ENCODE peak calls at places on chromosomes 3 and 15, in four cellular contexts. X is T1000, T is endothelial cell, O is H7. M is an unnamed sample.

GRCh38 chr15:44102675-44103254 is 92.3 kb downstream of the FRMD5 start:
- DNase-seq in X (peak), T (no peak), O (no peak), M (no peak)

GRCh38 chr3:172232579-172232978 is 193.2 kb downstream of the FNDC3B start:
- DNase-seq in X (no peak), T (no peak), O (no peak), M (no peak)

GRCh38 chr3:151290673-151291072 is 12.3 kb upstream of the P2RY14 start:
- DNase-seq in X (no peak), T (no peak), O (peak), M (no peak)

GRCh38 chr3:171506743-171507319 is 46.6 kb upstream of the TNIK start:
- DNase-seq in X (no peak), T (no peak), O (no peak), M (no peak)

GRCh38 chr15:21262851-21263400 is 177.4 kb downstream of the POTEB3 start:
- DNase-seq in X (no peak), T (no peak), O (no peak), M (no peak)

GRCh38 chr3:98532275-98532637 is 478 bp downstream of the GPR15 start:
- DNase-seq in X (no peak), T (no peak), O (no peak), M (no peak)

GRCh38 chr3:64149886-64150285 is 75.4 kb downstream of the PRICKLE2 start:
- DNase-seq in X (no peak), T (no peak), O (no peak), M (no peak)

GRCh38 chr3:156131241-156131640 is 10.9 kb downstream of the KCNAB1 start:
- DNase-seq in X (no peak), T (no peak), O (no peak), M (no peak)

GRCh38 chr15:71610991-71611720 is 199.2 kb upstream of the NR2E3 start:
- DNase-seq in X (no peak), T (no peak), O (peak), M (no peak)

GRCh38 chr3:55244247-55244646 is 242.9 kb downstream of the WNT5A start:
- DNase-seq in X (no peak), T (no peak), O (no peak), M (no peak)

GRCh38 chr3:86993704-86994103 is 2.8 kb upstream of the VGLL3 start:
- DNase-seq in X (no peak), T (no peak), O (no peak), M (no peak)

GRCh38 chr15:31390777-31391486 is 64.3 kb downstream of the KLF13 start:
- DNase-seq in X (no peak), T (no peak), O (peak), M (no peak)

GRCh38 chr3:42684632-42685362 is 540 bp upstream of the KLHL40 start:
- DNase-seq in X (no peak), T (no peak), O (no peak), M (no peak)

GRCh38 chr3:16824085-16824696 is 60.6 kb upstream of the PLCL2 start:
- DNase-seq in X (no peak), T (no peak), O (no peak), M (no peak)

GRCh38 chr3:188867691-188868090 is 304.1 kb upstream of the TPRG1 start:
- DNase-seq in X (no peak), T (no peak), O (no peak), M (no peak)

GRCh38 chr15:69045810-69046209 is 31.3 kb downstream of the NOX5 start:
- DNase-seq in X (peak), T (no peak), O (peak), M (peak)

GRCh38 chr3:126883241-126883640 is 99.7 kb upstream of the PLXNA1 start:
- DNase-seq in X (no peak), T (no peak), O (no peak), M (no peak)

GRCh38 chr15:33322091-33322490 is 11.3 kb downstream of the RYR3 start:
- DNase-seq in X (no peak), T (no peak), O (no peak), M (no peak)

GRCh38 chr3:56314842-56315241 is 153.4 kb downstream of the ERC2 start:
- DNase-seq in X (no peak), T (no peak), O (no peak), M (peak)

GRCh38 chr3:57382933-57383332 is 90.4 kb upstream of the ASB14 start:
- DNase-seq in X (no peak), T (no peak), O (no peak), M (no peak)

GRCh38 chr3:184334470-184335158 is 2.8 kb upstream of the FAM131A start:
- DNase-seq in X (peak), T (no peak), O (no peak), M (no peak)

GRCh38 chr15:32993285-32993684 is 201.2 kb downstream of the FMN1 start:
- DNase-seq in X (no peak), T (no peak), O (no peak), M (no peak)

GRCh38 chr3:69012111-69012835 is 1.2 kb downstream of the EOGT start:
- DNase-seq in X (no peak), T (peak), O (peak), M (peak)

GRCh38 chr3:118544458-118544857 is 490.2 kb downstream of the IGSF11 start:
- DNase-seq in X (no peak), T (no peak), O (peak), M (no peak)

GRCh38 chr15:51758645-51759044 is 7.2 kb downstream of the TMOD2 start:
- DNase-seq in X (no peak), T (no peak), O (no peak), M (no peak)

GRCh38 chr15:74826372-74826819 is at the start of gene CPLX3:
- DNase-seq in X (no peak), T (peak), O (peak), M (peak)

GRCh38 chr3:37905346-37905745 is 43.7 kb downstream of the CTDSPL start:
- DNase-seq in X (no peak), T (no peak), O (no peak), M (no peak)

GRCh38 chr3:133376805-133377204 is 23.1 kb upstream of the BFSP2 start:
- DNase-seq in X (no peak), T (no peak), O (no peak), M (peak)

GRCh38 chr3:195011231-195011834 is 259.6 kb downstream of the XXYLT1 start:
- DNase-seq in X (no peak), T (no peak), O (no peak), M (no peak)

GRCh38 chr3:127304121-127304744 is 16.4 kb upstream of the PRR20G start:
- DNase-seq in X (no peak), T (no peak), O (peak), M (peak)

GRCh38 chr3:78846688-78847087 is 921.1 kb downstream of the ROBO1 start:
- DNase-seq in X (no peak), T (no peak), O (no peak), M (no peak)

GRCh38 chr3:14429689-14430452 is 27.5 kb downstream of the SLC6A6 start:
- DNase-seq in X (no peak), T (no peak), O (no peak), M (no peak)

GRCh38 chr15:99170476-99171065 is 65.7 kb downstream of the SYNM start:
- DNase-seq in X (no peak), T (no peak), O (no peak), M (no peak)

GRCh38 chr3:143783856-143784370 is 64.4 kb downstream of the SLC9A9 start:
- DNase-seq in X (no peak), T (no peak), O (no peak), M (no peak)

GRCh38 chr3:143314291-143315093 is 194.9 kb downstream of the CHST2 start:
- DNase-seq in X (peak), T (no peak), O (no peak), M (no peak)

GRCh38 chr3:78880588-78881461 is 887.0 kb downstream of the ROBO1 start:
- DNase-seq in X (no peak), T (no peak), O (no peak), M (no peak)

GRCh38 chr3:196412704-196413103 is 19.5 kb downstream of the UBXN7 start:
- DNase-seq in X (no peak), T (no peak), O (no peak), M (no peak)

M was measured in WTC11.